ENCODE peak calls at places on chromosomes 5 and 9, in seven cellular contexts. E, Q, T, C, L, S and V are unnamed samples.

GRCh38 chr9:99822596-99823391 is 1.1 kb downstream of the NR4A3 start:
- DNase-seq in E (peak), Q (peak), T (peak), C (peak), L (no peak), S (peak), V (no peak)

GRCh38 chr5:81856948-81857928 is 106.3 kb upstream of the SSBP2 start:
- DNase-seq in E (no peak), Q (peak), T (peak), C (peak), L (no peak), S (peak), V (no peak)

GRCh38 chr9:18549772-18550171 is 75.8 kb downstream of the ADAMTSL1 start:
- DNase-seq in E (no peak), Q (no peak), T (no peak), C (no peak), L (no peak), S (no peak), V (no peak)

GRCh38 chr9:135214054-135214640 is 126.7 kb downstream of the OLFM1 start:
- DNase-seq in E (no peak), Q (no peak), T (no peak), C (no peak), L (no peak), S (peak), V (no peak)

GRCh38 chr5:78224358-78224757 is 70.1 kb downstream of the AP3B1 start:
- DNase-seq in E (no peak), Q (no peak), T (no peak), C (no peak), L (no peak), S (no peak), V (no peak)

GRCh38 chr5:172420215-172420934 is 34.0 kb downstream of the SH3PXD2B start:
- DNase-seq in E (peak), Q (peak), T (peak), C (peak), L (peak), S (no peak), V (peak)

GRCh38 chr5:56099346-56099745 is 104.6 kb upstream of the IL6ST start:
- DNase-seq in E (peak), Q (no peak), T (peak), C (peak), L (peak), S (no peak), V (peak)

GRCh38 chr9:131043097-131043496 is 34.1 kb downstream of the LAMC3 start:
- DNase-seq in E (no peak), Q (no peak), T (no peak), C (peak), L (no peak), S (no peak), V (no peak)

GRCh38 chr9:33136721-33137120 is 30.4 kb downstream of the B4GALT1 start:
- DNase-seq in E (no peak), Q (no peak), T (no peak), C (no peak), L (no peak), S (no peak), V (no peak)

DNA sequence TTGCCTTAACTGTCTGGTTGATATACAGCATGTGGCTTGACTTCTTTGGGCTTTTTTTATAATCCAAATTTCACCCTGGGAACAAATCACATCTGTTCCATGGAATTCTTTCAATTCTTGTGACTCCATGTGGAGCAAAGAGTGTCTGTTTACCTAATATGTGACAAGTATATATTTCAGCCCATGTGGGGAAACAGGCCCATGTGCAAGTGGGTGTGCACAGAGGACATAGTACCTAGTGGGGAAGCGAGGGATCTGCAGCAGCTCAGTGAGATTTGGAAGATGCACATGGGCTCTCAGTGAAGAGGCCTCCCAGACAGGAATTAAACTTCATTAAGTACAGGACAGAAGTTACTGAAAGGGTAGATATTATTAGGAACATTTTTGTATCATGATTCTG is 181.0 kb downstream of the SLC12A2 start:
- DNase-seq in E (no peak), Q (no peak), T (peak), C (no peak), L (no peak), S (no peak), V (no peak)
- TF ChIP-seq CTCF in E (no peak), Q (no peak), T (peak), C (no peak), L (no peak), S (no peak), V (peak)

GRCh38 chr5:159103086-159103485 is 3.4 kb upstream of the EBF1 start:
- DNase-seq in E (no peak), Q (no peak), T (no peak), C (no peak), L (no peak), S (no peak), V (no peak)
- H3K4me3 ChIP-seq in E (no peak), Q (no peak), T (no peak), C (no peak), L (no peak), S (no peak), V (no peak)

GRCh38 chr5:10423009-10423408 is 18.7 kb upstream of the ROPN1L start:
- DNase-seq in E (no peak), Q (no peak), T (no peak), C (no peak), L (no peak), S (no peak), V (no peak)

GRCh38 chr5:10427201-10427600 is 14.5 kb upstream of the ROPN1L start:
- DNase-seq in E (no peak), Q (no peak), T (no peak), C (no peak), L (no peak), S (no peak), V (no peak)

GRCh38 chr5:10421841-10422691 is 19.6 kb upstream of the ROPN1L start:
- DNase-seq in E (no peak), Q (no peak), T (no peak), C (peak), L (no peak), S (no peak), V (no peak)

GRCh38 chr5:10420926-10421325 is 20.8 kb upstream of the ROPN1L start:
- DNase-seq in E (peak), Q (no peak), T (no peak), C (peak), L (no peak), S (no peak), V (no peak)

DNA sequence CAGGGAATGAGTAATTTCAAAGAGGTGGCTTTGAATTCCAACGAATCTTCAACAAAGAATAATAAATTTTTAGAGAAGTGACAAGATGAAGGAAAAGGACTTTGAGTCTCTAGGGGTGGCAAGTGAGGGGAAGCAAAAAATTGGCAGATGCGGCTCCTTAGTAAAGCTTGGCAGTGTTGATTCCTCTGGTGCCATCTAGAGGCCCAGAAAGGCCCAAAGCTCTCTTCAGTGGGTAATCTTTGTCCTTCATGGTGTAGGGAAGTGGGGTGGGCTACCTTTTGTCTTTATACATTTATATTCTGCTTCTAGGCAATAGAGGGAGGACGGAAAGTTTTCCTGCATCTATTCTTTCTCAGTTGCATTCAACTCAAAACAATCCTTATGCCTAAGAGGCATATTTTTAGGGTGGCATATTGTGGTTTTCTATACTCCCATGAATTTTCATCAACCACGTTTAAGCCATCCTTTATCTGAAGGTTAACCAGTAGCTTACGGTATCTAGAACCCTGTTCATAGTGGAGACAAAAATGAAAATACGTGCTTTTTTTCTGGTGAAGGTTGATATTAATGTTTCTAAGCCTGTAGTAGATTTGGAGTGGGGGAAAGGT is 17.5 kb upstream of the ROPN1L start:
- DNase-seq in E (peak), Q (peak), T (peak), C (peak), L (no peak), S (peak), V (peak)
- TF ChIP-seq CTCF in E (peak), Q (peak), T (peak), C (peak), L (peak), S (peak), V (peak)

DNA sequence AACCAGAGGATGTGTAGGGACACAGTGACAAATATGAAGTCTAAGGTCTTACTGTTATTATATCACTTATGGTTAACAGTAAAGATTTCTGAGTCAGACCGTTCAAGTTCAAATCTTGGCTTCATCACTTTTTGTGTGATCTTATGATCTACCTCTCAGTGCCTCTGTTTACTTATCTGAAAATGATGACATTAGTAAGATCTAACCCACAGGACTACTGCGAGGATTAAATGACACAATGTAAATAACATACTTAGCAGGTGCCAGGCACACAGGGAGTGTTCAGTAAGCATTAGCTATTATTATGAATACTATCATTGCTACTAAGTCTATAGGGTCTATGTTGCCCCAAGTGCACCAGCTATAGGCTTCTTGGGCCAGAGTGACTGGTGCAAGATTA is 2.0 kb downstream of the IRF1 start:
- DNase-seq in E (no peak), Q (no peak), T (no peak), C (no peak), L (no peak), S (no peak), V (no peak)
- H3K4me3 ChIP-seq in E (peak), Q (no peak), T (peak), C (peak), L (peak), S (no peak), V (peak)

DNA sequence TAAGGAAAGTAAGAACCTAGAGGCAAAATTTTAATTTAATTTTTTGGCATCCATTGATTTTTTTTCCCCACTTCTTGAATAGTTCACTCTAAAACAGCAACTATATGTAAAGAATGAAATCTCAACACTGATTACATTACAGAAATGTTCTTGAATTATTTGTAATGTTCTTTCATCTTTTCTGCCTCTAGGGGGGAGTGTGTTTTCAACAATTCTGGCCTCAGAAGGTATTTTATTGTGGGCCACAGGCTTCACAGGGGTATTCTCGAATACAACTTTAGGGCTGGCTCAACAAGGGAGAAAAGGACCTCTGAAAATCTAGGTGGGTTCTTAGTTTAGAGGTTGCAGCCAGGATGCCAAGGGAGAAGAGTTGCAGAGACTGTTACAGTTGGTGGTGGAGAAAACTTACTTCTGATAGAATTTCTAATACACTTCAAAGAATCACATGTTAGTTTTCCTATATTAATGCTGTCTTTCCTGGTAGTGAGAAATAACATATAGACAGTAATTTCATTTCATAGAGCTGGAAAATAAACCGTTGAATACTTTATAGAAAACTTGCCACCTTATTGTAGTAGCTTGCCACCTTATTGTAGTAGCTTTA is 3.6 kb upstream of the NPR3 start:
- DNase-seq in E (peak), Q (peak), T (peak), C (peak), L (no peak), S (peak), V (no peak)
- TF ChIP-seq CTCF in E (peak), Q (peak), T (peak), C (peak), L (peak), S (peak), V (peak)

GRCh38 chr5:140557965-140558364 is 692 bp upstream of the SRA1 start:
- DNase-seq in E (no peak), Q (no peak), T (no peak), C (no peak), L (no peak), S (no peak), V (no peak)

GRCh38 chr5:140555747-140556312 is 1.4 kb downstream of the SRA1 start:
- DNase-seq in E (no peak), Q (no peak), T (no peak), C (no peak), L (no peak), S (no peak), V (no peak)

GRCh38 chr5:140556438-140556837 is 835 bp downstream of the SRA1 start:
- DNase-seq in E (peak), Q (no peak), T (peak), C (peak), L (no peak), S (no peak), V (no peak)

GRCh38 chr5:140558542-140558941 is 1.3 kb upstream of the SRA1 start:
- DNase-seq in E (no peak), Q (no peak), T (no peak), C (no peak), L (no peak), S (no peak), V (no peak)

GRCh38 chr5:140557136-140557805 is at the start of gene SRA1:
- DNase-seq in E (peak), Q (peak), T (peak), C (peak), L (no peak), S (peak), V (peak)
- H3K4me3 ChIP-seq in E (peak), Q (peak), T (peak), C (peak), L (peak), S (peak), V (peak)

DNA sequence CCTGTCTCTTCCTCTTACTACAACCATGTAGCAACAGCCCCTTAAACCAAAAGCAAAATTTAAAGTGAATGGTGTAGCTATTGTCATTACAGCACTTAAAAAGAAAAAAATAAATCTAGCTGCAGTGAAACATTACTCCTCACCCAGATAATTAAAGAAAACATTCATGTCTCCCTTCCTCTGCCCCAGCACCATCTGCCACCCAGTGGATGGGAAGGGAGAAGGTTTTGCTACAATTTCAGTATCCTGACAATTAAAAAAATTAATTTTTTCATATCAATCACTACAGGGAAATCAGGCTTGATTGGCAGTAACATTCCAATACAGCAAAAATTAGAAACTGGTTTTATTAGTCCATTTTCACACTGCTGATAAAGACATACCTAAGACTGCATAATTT is 147.4 kb upstream of the PUM3 start:
- DNase-seq in E (no peak), Q (no peak), T (no peak), C (peak), L (no peak), S (no peak), V (no peak)
- TF ChIP-seq CTCF in E (peak), Q (peak), T (no peak), C (no peak), L (peak), S (peak), V (peak)